ENCODE peak calls at places on chromosomes 2 and 18, in seven cellular contexts. K is H4, R is pons, N is GM23248, B is endothelial cell, O is cardiac fibroblast, C is naive B cell. M is an unnamed sample.

GRCh38 chr2:138842341-138842740 is 62.2 kb upstream of the NXPH2 start:
- DNase-seq in K (no peak), R (no peak), N (no peak), B (no peak), O (no peak), C (no peak), M (no peak)

GRCh38 chr18:45526120-45526841 is 89.0 kb upstream of the SLC14A2 start:
- DNase-seq in K (no peak), R (peak; percentile 13), N (peak; percentile 57), B (no peak), O (peak; percentile 65), C (no peak), M (no peak)

GRCh38 chr18:10707294-10707693 is 181.5 kb downstream of the NAPG start:
- DNase-seq in K (no peak), R (no peak), N (no peak), B (no peak), O (no peak), C (no peak), M (no peak)

GRCh38 chr2:86052265-86052664 is 53.4 kb downstream of the POLR1A start:
- DNase-seq in K (no peak), R (no peak), N (no peak), B (no peak), O (no peak), C (no peak), M (no peak)

GRCh38 chr2:42314892-42315468 is 46.0 kb downstream of the COX7A2L start:
- DNase-seq in K (peak; percentile 19), R (no peak), N (peak; percentile 93), B (no peak), O (peak; percentile 88), C (no peak), M (peak; percentile 86)

GRCh38 chr2:9547272-9547991 is 8.2 kb downstream of the ADAM17 start:
- DNase-seq in K (no peak), R (no peak), N (peak; percentile 62), B (no peak), O (peak; percentile 45), C (no peak), M (peak; percentile 17)

GRCh38 chr2:197309369-197310231 is 980 bp downstream of the ANKRD44 start:
- DNase-seq in K (no peak), R (no peak), N (peak; percentile 33), B (peak; percentile 26), O (no peak), C (peak; percentile 38), M (peak; percentile 27)

GRCh38 chr2:37679072-37679695 is 7.7 kb upstream of the CDC42EP3 start:
- DNase-seq in K (no peak), R (no peak), N (no peak), B (no peak), O (no peak), C (no peak), M (no peak)

GRCh38 chr2:157056200-157056676 is 201.3 kb upstream of the GALNT5 start:
- DNase-seq in K (peak; percentile 70), R (peak; percentile 32), N (peak; percentile 80), B (no peak), O (peak; percentile 79), C (no peak), M (peak; percentile 40)